ENCODE peak calls at places on chromosomes 11 and 22, in ten cellular contexts. One of them, this sample, is unnamed.

GRCh38 chr11:117966908-117967307 is 19.3 kb upstream of the IL10RA start:
- DNase-seq in activated T-helper 1 cell treated with anti-CD3 and anti-CD28 coated beads, Interleukin-12 subunit alpha, Interleukin-12 subunit beta, Interleukin-2, Interleukin-4 antibody, amounts not matched to agents 30 ng/mL and 10 ng/mL and 1 ng/mL, durations not matched to agents 14 hours and 24 hours and 36 hours: no peak
- DNase-seq in activated CD4-positive, alpha-beta T cell treated with anti-CD3 and anti-CD28 coated beads, Interleukin-2, amount 50 U/mL, for 24 hours: no peak
- DNase-seq in OCI-M1: no peak
- DNase-seq in mucosa of descending colon: no peak
- DNase-seq in T-helper 9 cell: no peak
- DNase-seq in SW 1271: no peak
- DNase-seq in AG08395: no peak
- DNase-seq in BJ: no peak
- DNase-seq in heart left ventricle: no peak
- DNase-seq in this sample: no peak

GRCh38 chr11:2599561-2600189 is 100.1 kb downstream of the KCNQ1OT1 start:
- DNase-seq in activated T-helper 1 cell treated with anti-CD3 and anti-CD28 coated beads, Interleukin-12 subunit alpha, Interleukin-12 subunit beta, Interleukin-2, Interleukin-4 antibody, amounts not matched to agents 30 ng/mL and 10 ng/mL and 1 ng/mL, durations not matched to agents 14 hours and 24 hours and 36 hours: no peak
- DNase-seq in activated CD4-positive, alpha-beta T cell treated with anti-CD3 and anti-CD28 coated beads, Interleukin-2, amount 50 U/mL, for 24 hours: no peak
- DNase-seq in OCI-M1: no peak
- DNase-seq in mucosa of descending colon: no peak
- DNase-seq in T-helper 9 cell: no peak
- DNase-seq in SW 1271: no peak
- DNase-seq in AG08395: no peak
- DNase-seq in BJ: no peak
- DNase-seq in heart left ventricle: no peak
- DNase-seq in this sample: no peak

GRCh38 chr11:72433455-72434061 is 773 bp downstream of the CLPB start:
- DNase-seq in activated T-helper 1 cell treated with anti-CD3 and anti-CD28 coated beads, Interleukin-12 subunit alpha, Interleukin-12 subunit beta, Interleukin-2, Interleukin-4 antibody, amounts not matched to agents 30 ng/mL and 10 ng/mL and 1 ng/mL, durations not matched to agents 14 hours and 24 hours and 36 hours: no peak
- DNase-seq in activated CD4-positive, alpha-beta T cell treated with anti-CD3 and anti-CD28 coated beads, Interleukin-2, amount 50 U/mL, for 24 hours: no peak
- DNase-seq in OCI-M1: no peak
- DNase-seq in mucosa of descending colon: peak; percentile 35
- DNase-seq in T-helper 9 cell: no peak
- DNase-seq in SW 1271: no peak
- DNase-seq in AG08395: no peak
- DNase-seq in BJ: no peak
- DNase-seq in heart left ventricle: no peak
- DNase-seq in this sample: no peak

GRCh38 chr22:44311855-44312170 is 938 bp downstream of the SHISAL1 start:
- DNase-seq in activated T-helper 1 cell treated with anti-CD3 and anti-CD28 coated beads, Interleukin-12 subunit alpha, Interleukin-12 subunit beta, Interleukin-2, Interleukin-4 antibody, amounts not matched to agents 30 ng/mL and 10 ng/mL and 1 ng/mL, durations not matched to agents 14 hours and 24 hours and 36 hours: no peak
- DNase-seq in activated CD4-positive, alpha-beta T cell treated with anti-CD3 and anti-CD28 coated beads, Interleukin-2, amount 50 U/mL, for 24 hours: no peak
- DNase-seq in OCI-M1: no peak
- DNase-seq in mucosa of descending colon: no peak
- DNase-seq in T-helper 9 cell: no peak
- DNase-seq in SW 1271: no peak
- DNase-seq in AG08395: peak; percentile 85
- DNase-seq in BJ: peak; percentile 53
- DNase-seq in heart left ventricle: no peak
- DNase-seq in this sample: peak; percentile 37

GRCh38 chr11:85673422-85673821 is 8.5 kb upstream of the CREBZF start:
- DNase-seq in activated T-helper 1 cell treated with anti-CD3 and anti-CD28 coated beads, Interleukin-12 subunit alpha, Interleukin-12 subunit beta, Interleukin-2, Interleukin-4 antibody, amounts not matched to agents 30 ng/mL and 10 ng/mL and 1 ng/mL, durations not matched to agents 14 hours and 24 hours and 36 hours: no peak
- DNase-seq in activated CD4-positive, alpha-beta T cell treated with anti-CD3 and anti-CD28 coated beads, Interleukin-2, amount 50 U/mL, for 24 hours: no peak
- DNase-seq in OCI-M1: no peak
- DNase-seq in mucosa of descending colon: no peak
- DNase-seq in T-helper 9 cell: no peak
- DNase-seq in SW 1271: no peak
- DNase-seq in AG08395: no peak
- DNase-seq in BJ: no peak
- DNase-seq in heart left ventricle: no peak
- DNase-seq in this sample: no peak

GRCh38 chr11:61080526-61080925 is 21.8 kb upstream of the CD5 start:
- DNase-seq in activated T-helper 1 cell treated with anti-CD3 and anti-CD28 coated beads, Interleukin-12 subunit alpha, Interleukin-12 subunit beta, Interleukin-2, Interleukin-4 antibody, amounts not matched to agents 30 ng/mL and 10 ng/mL and 1 ng/mL, durations not matched to agents 14 hours and 24 hours and 36 hours: peak; percentile 47
- DNase-seq in activated CD4-positive, alpha-beta T cell treated with anti-CD3 and anti-CD28 coated beads, Interleukin-2, amount 50 U/mL, for 24 hours: no peak
- DNase-seq in OCI-M1: no peak
- DNase-seq in mucosa of descending colon: no peak
- DNase-seq in T-helper 9 cell: no peak
- DNase-seq in SW 1271: no peak
- DNase-seq in AG08395: no peak
- DNase-seq in BJ: no peak
- DNase-seq in heart left ventricle: no peak
- DNase-seq in this sample: no peak

GRCh38 chr11:78742430-78742829 is 167.8 kb upstream of the NARS2 start:
- DNase-seq in activated T-helper 1 cell treated with anti-CD3 and anti-CD28 coated beads, Interleukin-12 subunit alpha, Interleukin-12 subunit beta, Interleukin-2, Interleukin-4 antibody, amounts not matched to agents 30 ng/mL and 10 ng/mL and 1 ng/mL, durations not matched to agents 14 hours and 24 hours and 36 hours: no peak
- DNase-seq in activated CD4-positive, alpha-beta T cell treated with anti-CD3 and anti-CD28 coated beads, Interleukin-2, amount 50 U/mL, for 24 hours: no peak
- DNase-seq in OCI-M1: no peak
- DNase-seq in mucosa of descending colon: peak; percentile 84
- DNase-seq in T-helper 9 cell: no peak
- DNase-seq in SW 1271: no peak
- DNase-seq in AG08395: peak; percentile 27
- DNase-seq in BJ: no peak
- DNase-seq in heart left ventricle: peak; percentile 65
- DNase-seq in this sample: no peak

GRCh38 chr22:35352214-35353111 is 28.4 kb upstream of the HMOX1 start:
- DNase-seq in activated T-helper 1 cell treated with anti-CD3 and anti-CD28 coated beads, Interleukin-12 subunit alpha, Interleukin-12 subunit beta, Interleukin-2, Interleukin-4 antibody, amounts not matched to agents 30 ng/mL and 10 ng/mL and 1 ng/mL, durations not matched to agents 14 hours and 24 hours and 36 hours: no peak
- DNase-seq in activated CD4-positive, alpha-beta T cell treated with anti-CD3 and anti-CD28 coated beads, Interleukin-2, amount 50 U/mL, for 24 hours: no peak
- DNase-seq in OCI-M1: peak; percentile 68
- DNase-seq in mucosa of descending colon: peak; percentile 63
- DNase-seq in T-helper 9 cell: no peak
- DNase-seq in SW 1271: no peak
- DNase-seq in AG08395: peak; percentile 40
- DNase-seq in BJ: no peak
- DNase-seq in heart left ventricle: peak; percentile 77
- DNase-seq in this sample: no peak

GRCh38 chr11:10002221-10002620 is 291.8 kb downstream of the SBF2 start:
- DNase-seq in activated T-helper 1 cell treated with anti-CD3 and anti-CD28 coated beads, Interleukin-12 subunit alpha, Interleukin-12 subunit beta, Interleukin-2, Interleukin-4 antibody, amounts not matched to agents 30 ng/mL and 10 ng/mL and 1 ng/mL, durations not matched to agents 14 hours and 24 hours and 36 hours: no peak
- DNase-seq in activated CD4-positive, alpha-beta T cell treated with anti-CD3 and anti-CD28 coated beads, Interleukin-2, amount 50 U/mL, for 24 hours: no peak
- DNase-seq in OCI-M1: no peak
- DNase-seq in mucosa of descending colon: no peak
- DNase-seq in T-helper 9 cell: no peak
- DNase-seq in SW 1271: no peak
- DNase-seq in AG08395: no peak
- DNase-seq in BJ: no peak
- DNase-seq in heart left ventricle: no peak
- DNase-seq in this sample: no peak

This sample was measured in pulmonary artery endothelial cell.